ENCODE peak calls at places on chromosomes 4 and X, in five cellular contexts. N is astrocyte, E is substantia nigra, F is GM23248, L is germinal center. I is an unnamed sample.

GRCh38 chrX:15973299-15973698 is 118.7 kb upstream of the AP1S2 start:
- DNase-seq in N (peak), E (peak), F (peak), L (no peak), I (no peak)

GRCh38 chr4:98517444-98518021 is 140.9 kb downstream of the TSPAN5 start:
- DNase-seq in N (peak), E (no peak), F (no peak), L (no peak), I (peak)

GRCh38 chr4:169266081-169266480 is 4.7 kb downstream of the SH3RF1 start:
- DNase-seq in N (no peak), E (no peak), F (no peak), L (no peak), I (no peak)

GRCh38 chrX:98231003-98231402 is 1347.3 kb downstream of the RPA4 start:
- DNase-seq in N (no peak), E (no peak), F (no peak), L (no peak), I (no peak)

GRCh38 chr4:11631416-11631815 is 202.7 kb upstream of the HS3ST1 start:
- DNase-seq in N (no peak), E (no peak), F (no peak), L (no peak), I (no peak)

GRCh38 chrX:19034025-19034424 is 50.1 kb upstream of the PHKA2 start:
- DNase-seq in N (no peak), E (no peak), F (no peak), L (no peak), I (no peak)

GRCh38 chrX:38661561-38661960 is 100.2 kb downstream of the TSPAN7 start:
- DNase-seq in N (no peak), E (no peak), F (no peak), L (no peak), I (no peak)

GRCh38 chr4:165326831-165327210 is 648 bp upstream of the MSMO1 start:
- DNase-seq in N (no peak), E (no peak), F (peak), L (peak), I (peak)

GRCh38 chr4:81756973-81757372 is 285.3 kb upstream of the RASGEF1B start:
- DNase-seq in N (no peak), E (no peak), F (no peak), L (no peak), I (no peak)

GRCh38 chr4:156774422-156774821 is 197.2 kb downstream of the PDGFC start:
- DNase-seq in N (peak), E (no peak), F (peak), L (no peak), I (peak)

GRCh38 chrX:41684940-41685339 is 3.8 kb upstream of the GPR34 start:
- DNase-seq in N (no peak), E (no peak), F (no peak), L (no peak), I (no peak)

GRCh38 chr4:128757712-128758111 is 51.8 kb upstream of the JADE1 start:
- DNase-seq in N (no peak), E (no peak), F (no peak), L (no peak), I (no peak)

GRCh38 chr4:7390906-7391636 is 43.7 kb downstream of the PSAPL1 start:
- DNase-seq in N (no peak), E (no peak), F (no peak), L (no peak), I (no peak)

GRCh38 chrX:70079870-70080269 is 17.6 kb downstream of the OTUD6A start:
- DNase-seq in N (no peak), E (no peak), F (no peak), L (no peak), I (no peak)

GRCh38 chrX:133881893-133882292 is 103.5 kb downstream of the GPC3 start:
- DNase-seq in N (no peak), E (no peak), F (no peak), L (no peak), I (no peak)

GRCh38 chr4:185839204-185839712 is 27.3 kb upstream of the SORBS2 start:
- DNase-seq in N (peak), E (no peak), F (peak), L (no peak), I (peak)

GRCh38 chr4:124748965-124749364 is 36.4 kb upstream of the ANKRD50 start:
- DNase-seq in N (no peak), E (no peak), F (no peak), L (no peak), I (no peak)

GRCh38 chr4:26458104-26458503 is 32.2 kb downstream of the CCKAR start:
- DNase-seq in N (peak), E (no peak), F (no peak), L (no peak), I (no peak)

GRCh38 chr4:184344435-184344834 is 126.8 kb upstream of the ENPP6 start:
- DNase-seq in N (no peak), E (no peak), F (no peak), L (no peak), I (no peak)

GRCh38 chrX:153665726-153666306 is 7.8 kb downstream of the PNCK start:
- DNase-seq in N (no peak), E (no peak), F (no peak), L (no peak), I (no peak)

GRCh38 chr4:94653095-94653649 is 104.6 kb upstream of the BMPR1B start:
- DNase-seq in N (peak), E (no peak), F (no peak), L (no peak), I (peak)

GRCh38 chr4:44674471-44674870 is 3.7 kb upstream of the GUF1 start:
- DNase-seq in N (no peak), E (no peak), F (peak), L (no peak), I (no peak)

GRCh38 chr4:83109480-83110221 is 4.9 kb downstream of the PLAC8 start:
- DNase-seq in N (no peak), E (peak), F (peak), L (peak), I (no peak)

GRCh38 chr4:4395849-4396627 is 9.1 kb downstream of the NSG1 start:
- DNase-seq in N (peak), E (no peak), F (peak), L (peak), I (no peak)

GRCh38 chr4:30912098-30912719 is 192.0 kb downstream of the PCDH7 start:
- DNase-seq in N (peak), E (no peak), F (no peak), L (no peak), I (no peak)

GRCh38 chrX:45843518-45843917 is 642.8 kb upstream of the DIPK2B start:
- DNase-seq in N (no peak), E (no peak), F (peak), L (no peak), I (no peak)

GRCh38 chrX:139949703-139950102 is 15.6 kb downstream of the CXorf66 start:
- DNase-seq in N (no peak), E (no peak), F (no peak), L (no peak), I (no peak)

GRCh38 chr4:182391111-182391684 is 148.0 kb downstream of the TENM3 start:
- DNase-seq in N (no peak), E (no peak), F (no peak), L (no peak), I (no peak)

GRCh38 chr4:98584265-98584664 is 74.1 kb downstream of the TSPAN5 start:
- DNase-seq in N (no peak), E (no peak), F (no peak), L (no peak), I (no peak)

GRCh38 chr4:186132577-186133277 is 28.2 kb downstream of the FAM149A start:
- DNase-seq in N (peak), E (no peak), F (peak), L (no peak), I (no peak)

GRCh38 chr4:25098964-25099843 is 61.0 kb downstream of the SEPSECS start:
- DNase-seq in N (peak), E (no peak), F (peak), L (no peak), I (peak)

GRCh38 chrX:41600266-41600665 is 88.5 kb upstream of the GPR34 start:
- DNase-seq in N (peak), E (no peak), F (peak), L (no peak), I (peak)

GRCh38 chr4:152508386-152508785 is 27.5 kb downstream of the FBXW7 start:
- DNase-seq in N (no peak), E (no peak), F (no peak), L (no peak), I (no peak)

GRCh38 chrX:39982927-39983326 is 114.8 kb downstream of the BCOR start:
- DNase-seq in N (no peak), E (no peak), F (no peak), L (no peak), I (no peak)

GRCh38 chr4:25925486-25926201 is 11.6 kb downstream of the SMIM20 start:
- DNase-seq in N (no peak), E (no peak), F (peak), L (peak), I (no peak)

GRCh38 chr4:22607382-22607781 is 85.4 kb upstream of the GBA3 start:
- DNase-seq in N (peak), E (no peak), F (peak), L (peak), I (peak)